ENCODE peak calls at places on chromosomes 13 and 19, in eight cellular contexts. A is thoracic aorta, M is left lung, H is mammary epithelial cell, X is left ventricle myocardium inferior, J is colonic mucosa, K is ovary, Y is lung. E is an unnamed sample. For H3K4me1, the result is how much of the 10 kb centered on the place peaks cover.

GRCh38 chr19:43738780-43739211 is 16.0 kb downstream of the SMG9 start:
- DNase-seq in X (no peak), M (no peak), H (no peak), A (no peak), J (peak), Y (no peak), K (no peak), E (peak)

GRCh38 chr13:113724780-113725315 is 34.2 kb upstream of the TMEM255B start:
- DNase-seq in Y (peak), A (peak), X (peak), M (peak), J (peak), H (peak), K (peak), E (peak)

GRCh38 chr13:46756977-46757376 is 40.0 kb downstream of the ESD start:
- DNase-seq in K (no peak), J (no peak), M (no peak), X (no peak), H (no peak), A (no peak), Y (no peak), E (no peak)

GRCh38 chr19:48501961-48502719 is 9.5 kb downstream of the LMTK3 start:
- DNase-seq in K (no peak), M (peak), Y (peak), A (no peak), X (no peak), J (peak), H (peak), E (peak)

GRCh38 chr13:24180743-24181384 is 20.3 kb downstream of the SPATA13 start:
- DNase-seq in K (no peak), M (no peak), A (no peak), J (no peak), Y (no peak), X (no peak), H (no peak), E (no peak)

GRCh38 chr19:31135841-31136240 is 213.4 kb downstream of the TSHZ3 start:
- DNase-seq in H (peak), A (no peak), Y (no peak), X (no peak), K (no peak), M (no peak), J (no peak), E (no peak)

GRCh38 chr13:86862137-86862536 is 809.0 kb upstream of the SLITRK5 start:
- DNase-seq in K (no peak), J (no peak), A (no peak), Y (no peak), M (no peak), X (no peak), H (no peak), E (no peak)

GRCh38 chr19:3057275-3057714 is 5.0 kb downstream of the TLE5 start:
- DNase-seq in Y (peak), H (peak), J (peak), K (peak), A (peak), X (peak), M (peak), E (peak)

GRCh38 chr19:16571689-16572331 is 405 bp downstream of the SLC35E1 start:
- DNase-seq in H (peak), A (no peak), J (no peak), M (peak), Y (no peak), K (no peak), X (no peak), E (peak)

GRCh38 chr13:50208826-50209335 is 193.6 kb downstream of the KCNRG start:
- DNase-seq in H (peak), A (no peak), X (peak), K (no peak), Y (peak), J (peak), M (peak), E (peak)

GRCh38 chr19:343451-343931 is 1.1 kb downstream of the MIER2 start:
- DNase-seq in H (peak), K (no peak), A (no peak), M (peak), Y (no peak), X (no peak), J (no peak), E (peak)

GRCh38 chr19:342801-343421 is 1.7 kb downstream of the MIER2 start:
- DNase-seq in H (peak), Y (peak), M (peak), J (peak), X (peak), K (peak), A (no peak), E (no peak)

GRCh38 chr19:342128-342455 is 2.5 kb downstream of the MIER2 start:
- DNase-seq in H (no peak), A (no peak), Y (no peak), M (peak), K (no peak), J (no peak), X (no peak), E (no peak)

GRCh38 chr19:340620-341385 is 3.8 kb downstream of the MIER2 start:
- DNase-seq in J (no peak), X (no peak), H (no peak), K (no peak), M (peak), Y (no peak), A (no peak), E (no peak)

DNA sequence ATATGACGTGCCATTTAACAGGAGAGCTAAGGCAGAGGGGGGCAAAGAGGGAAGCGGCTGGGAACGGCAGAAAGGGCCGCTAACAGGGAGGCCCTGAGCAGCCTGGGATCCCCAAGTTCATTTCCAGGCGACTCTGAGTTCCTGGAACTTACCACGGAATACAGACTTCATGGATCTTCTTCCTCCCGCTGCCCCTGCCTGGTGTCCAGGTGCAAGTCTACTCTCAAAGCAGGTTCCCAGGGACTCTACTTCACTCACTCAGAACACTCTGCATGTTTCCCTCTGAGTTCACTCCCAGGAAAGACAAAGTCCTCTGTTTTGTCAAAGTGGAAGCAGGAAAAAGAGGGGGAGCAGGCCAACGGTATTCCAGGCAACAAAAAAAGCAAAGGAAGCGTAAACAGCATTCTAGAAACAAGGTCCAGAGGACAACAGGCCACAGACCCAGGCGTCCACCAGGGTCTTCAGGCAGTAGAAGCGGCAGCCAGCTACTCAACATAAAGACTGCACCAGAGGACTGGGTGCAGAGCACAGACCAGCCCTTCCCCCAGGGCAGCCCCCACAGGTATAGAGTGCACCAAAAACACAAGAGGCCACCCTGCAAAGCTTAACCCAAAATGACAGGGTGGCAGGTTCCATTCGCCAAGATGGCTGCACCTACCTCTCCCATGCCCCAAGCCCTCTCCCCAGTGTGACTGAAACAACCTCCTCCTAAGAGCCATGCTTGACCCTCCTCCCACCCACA is 3.0 kb downstream of the MIER2 start:
- DNase-seq in K (no peak), M (peak), H (no peak), Y (no peak), X (no peak), J (no peak), A (no peak), E (no peak)
- H3K4me1 ChIP-seq in K (under half), M (half or more), H (under half), Y (under half), X (half or more), J (under half), A (under half), E (under half)

GRCh38 chr13:110557082-110557481 is 4.4 kb downstream of the RAB20 start:
- DNase-seq in Y (no peak), H (no peak), A (no peak), J (no peak), M (no peak), X (no peak), K (no peak), E (no peak)

GRCh38 chr13:110556224-110556606 is 5.3 kb downstream of the RAB20 start:
- DNase-seq in X (no peak), J (no peak), A (no peak), H (no peak), K (no peak), M (no peak), Y (no peak), E (no peak)

GRCh38 chr13:110554946-110555345 is 6.6 kb downstream of the RAB20 start:
- DNase-seq in Y (no peak), M (no peak), H (no peak), J (no peak), X (no peak), K (no peak), A (no peak), E (no peak)

GRCh38 chr13:110554227-110554836 is 7.2 kb downstream of the RAB20 start:
- DNase-seq in J (no peak), A (no peak), K (no peak), X (no peak), M (no peak), Y (peak), H (no peak), E (no peak)

GRCh38 chr13:110555601-110556223 is 5.8 kb downstream of the RAB20 start:
- DNase-seq in X (no peak), M (no peak), K (no peak), Y (peak), H (no peak), A (no peak), J (peak), E (peak)
- TF ChIP-seq CTCF in X (no peak), M (no peak), K (no peak), Y (no peak), H (no peak), A (no peak), J (no peak), E (no peak)

DNA sequence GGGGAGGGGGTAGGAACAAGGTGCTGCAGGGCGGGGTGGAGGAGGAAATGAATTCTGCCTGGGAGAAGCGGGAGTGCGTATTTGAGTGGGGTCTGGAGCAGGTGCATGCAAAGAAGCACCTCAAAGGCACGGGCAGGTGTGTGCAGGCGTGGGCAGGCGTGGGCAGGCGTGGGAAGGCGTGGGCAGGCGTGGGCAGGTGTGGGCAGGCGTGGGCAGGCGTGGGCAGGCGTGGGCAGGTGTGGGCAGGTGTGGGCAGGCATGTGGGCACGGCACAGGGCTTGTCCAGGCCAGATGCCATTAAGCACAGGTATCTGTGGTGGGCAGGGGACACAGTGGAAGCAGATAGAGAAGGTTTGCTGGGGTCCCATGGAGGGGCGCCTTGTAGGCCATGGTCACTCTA is 130.5 kb upstream of the GJB6 start:
- DNase-seq in M (no peak), K (no peak), H (no peak), Y (no peak), A (no peak), J (no peak), X (no peak), E (peak)
- H3K4me1 ChIP-seq in M (under half), K (under half), H (under half), Y (under half), A (under half), J (under half), X (under half), E (under half)

GRCh38 chr19:42152285-42152684 is 20.0 kb upstream of the POU2F2 start:
- DNase-seq in X (no peak), J (no peak), A (no peak), K (no peak), M (no peak), H (no peak), Y (no peak), E (no peak)

GRCh38 chr19:42152876-42153275 is 20.6 kb upstream of the POU2F2 start:
- DNase-seq in Y (no peak), J (no peak), A (no peak), X (no peak), M (no peak), K (no peak), H (no peak), E (no peak)

GRCh38 chr19:42150353-42150752 is 18.1 kb upstream of the POU2F2 start:
- DNase-seq in A (no peak), H (no peak), K (no peak), Y (no peak), M (no peak), J (no peak), X (no peak), E (no peak)

GRCh38 chr19:42150940-42151339 is 18.7 kb upstream of the POU2F2 start:
- DNase-seq in H (no peak), J (no peak), M (no peak), K (no peak), Y (no peak), X (no peak), A (no peak), E (no peak)

GRCh38 chr19:42151735-42152134 is 19.5 kb upstream of the POU2F2 start:
- DNase-seq in M (no peak), A (no peak), Y (no peak), H (no peak), J (no peak), K (no peak), X (no peak), E (no peak)
- TF ChIP-seq CTCF in M (no peak), A (no peak), Y (no peak), H (no peak), J (no peak), K (no peak), X (no peak), E (no peak)

GRCh38 chr19:4636761-4637160 is 2.6 kb upstream of the TNFAIP8L1 start:
- DNase-seq in H (no peak), X (no peak), Y (no peak), K (no peak), A (no peak), M (no peak), J (no peak), E (no peak)
- H3K4me1 ChIP-seq in H (under half), X (half or more), Y (under half), K (under half), A (under half), M (half or more), J (under half), E (under half)

GRCh38 chr19:32469796-32470195 is 64.2 kb downstream of the DPY19L3 start:
- DNase-seq in J (no peak), K (no peak), A (no peak), M (no peak), Y (no peak), H (no peak), X (no peak), E (no peak)

GRCh38 chr19:32465176-32465575 is 59.6 kb downstream of the DPY19L3 start:
- DNase-seq in Y (no peak), X (no peak), K (no peak), H (no peak), A (no peak), M (no peak), J (no peak), E (no peak)

GRCh38 chr19:32460476-32460875 is 54.9 kb downstream of the DPY19L3 start:
- DNase-seq in M (no peak), K (no peak), H (no peak), J (no peak), X (no peak), Y (no peak), A (no peak), E (no peak)

GRCh38 chr19:32459199-32459865 is 53.8 kb downstream of the DPY19L3 start:
- DNase-seq in J (no peak), A (no peak), K (no peak), X (no peak), H (no peak), M (no peak), Y (no peak), E (no peak)

DNA sequence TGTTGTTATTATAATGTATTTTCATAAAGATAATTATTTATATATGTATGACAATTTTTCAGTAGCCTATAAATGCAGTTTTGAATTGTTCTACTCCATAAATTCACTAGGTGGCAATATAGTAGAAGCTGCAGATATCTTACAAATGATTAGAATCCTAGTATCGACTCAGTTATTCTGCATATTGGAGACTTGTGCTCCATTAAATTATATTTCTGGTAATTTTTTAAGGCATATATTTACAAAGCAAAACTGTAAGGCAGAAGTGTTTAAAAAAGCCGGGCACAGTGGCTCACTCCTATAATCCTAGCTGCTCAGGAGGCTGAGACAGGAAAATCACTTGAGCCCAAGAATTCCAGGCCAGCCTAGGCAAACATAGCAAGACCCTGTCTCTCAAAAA is 58.7 kb downstream of the DPY19L3 start:
- DNase-seq in X (no peak), K (no peak), A (no peak), H (peak), Y (no peak), M (no peak), J (no peak), E (no peak)
- TF ChIP-seq CTCF in X (peak), K (no peak), A (no peak), H (peak), Y (no peak), M (peak), J (no peak), E (no peak)

DNA sequence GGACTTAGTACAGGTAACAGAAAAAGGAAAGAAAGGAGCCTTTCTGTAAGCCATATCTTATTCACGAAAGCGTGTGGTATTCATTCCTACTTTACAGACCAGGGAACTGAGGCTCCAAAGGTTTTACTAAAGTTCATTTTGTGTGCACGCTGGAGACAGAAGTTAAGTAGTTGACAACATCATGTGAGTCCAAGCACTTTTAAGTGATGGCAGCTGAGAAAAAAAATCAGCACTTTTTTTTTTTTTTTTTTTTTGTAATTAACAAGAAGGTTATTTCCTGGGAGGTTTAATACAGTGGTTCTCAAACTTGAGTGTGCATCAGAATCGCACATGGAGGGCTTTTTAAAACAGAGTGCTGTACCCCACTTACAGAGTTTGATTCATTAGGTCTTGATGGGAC is 2.0 kb downstream of the DNAJC3 start:
- DNase-seq in X (no peak), H (no peak), A (no peak), K (no peak), Y (no peak), J (no peak), M (no peak), E (no peak)
- H3K4me1 ChIP-seq in X (half or more), H (under half), A (under half), K (under half), Y (under half), J (under half), M (half or more), E (under half)

GRCh38 chr19:13610042-13610691 is 103.9 kb upstream of the CACNA1A start:
- DNase-seq in A (no peak), Y (no peak), K (no peak), H (no peak), X (no peak), J (no peak), M (no peak), E (no peak)
- TF ChIP-seq CTCF in A (no peak), Y (no peak), K (no peak), H (no peak), X (no peak), J (no peak), M (no peak), E (no peak)

E was measured in mucosa of descending colon.